ENCODE peak calls at places on chromosome X, in five cellular contexts. One of them, this sample, is unnamed.

GRCh38 chrX:790031-790430 is 159.4 kb downstream of the SHOX start:
- DNase-seq in astrocyte: no peak
- DNase-seq in fibroblast of lung: no peak
- DNase-seq in hepatocyte: no peak
- DNase-seq in neural progenitor cell: peak; percentile 42
- DNase-seq in this sample: no peak

GRCh38 chrX:12798601-12799000 is 7.4 kb downstream of the PRPS2 start:
- DNase-seq in neural progenitor cell: no peak
- DNase-seq in fibroblast of lung: peak; percentile 77
- DNase-seq in astrocyte: peak; percentile 24
- DNase-seq in hepatocyte: no peak
- DNase-seq in this sample: no peak

GRCh38 chrX:117996918-117997480 is 119.6 kb downstream of the KLHL13 start:
- DNase-seq in fibroblast of lung: peak; percentile 23
- DNase-seq in hepatocyte: no peak
- DNase-seq in astrocyte: no peak
- DNase-seq in neural progenitor cell: no peak
- DNase-seq in this sample: peak; percentile 67

GRCh38 chrX:8738588-8739189 is 6.8 kb upstream of the ANOS1 start:
- DNase-seq in neural progenitor cell: peak; percentile 63
- DNase-seq in fibroblast of lung: peak; percentile 50
- DNase-seq in hepatocyte: peak; percentile 58
- DNase-seq in astrocyte: no peak
- DNase-seq in this sample: no peak

GRCh38 chrX:148380614-148381561 is 119.5 kb upstream of the AFF2 start:
- DNase-seq in neural progenitor cell: no peak
- DNase-seq in hepatocyte: peak; percentile 19
- DNase-seq in fibroblast of lung: no peak
- DNase-seq in astrocyte: peak; percentile 16
- DNase-seq in this sample: peak; percentile 2

GRCh38 chrX:112734250-112734649 is 54.5 kb upstream of the LHFPL1 start:
- DNase-seq in hepatocyte: no peak
- DNase-seq in astrocyte: peak; percentile 21
- DNase-seq in neural progenitor cell: no peak
- DNase-seq in fibroblast of lung: no peak
- DNase-seq in this sample: no peak

GRCh38 chrX:118346258-118347094 is 570 bp downstream of the WDR44 start:
- DNase-seq in hepatocyte: peak; percentile 40
- DNase-seq in astrocyte: no peak
- DNase-seq in fibroblast of lung: no peak
- DNase-seq in neural progenitor cell: peak; percentile 58
- DNase-seq in this sample: peak; percentile 14

GRCh38 chrX:7987160-7987992 is 60.2 kb upstream of the PNPLA4 start:
- DNase-seq in fibroblast of lung: no peak
- DNase-seq in neural progenitor cell: no peak
- DNase-seq in astrocyte: peak; percentile 65
- DNase-seq in hepatocyte: no peak
- DNase-seq in this sample: peak; percentile 32

GRCh38 chrX:123803331-123803983 is 56.4 kb upstream of the XIAP start:
- DNase-seq in astrocyte: peak; percentile 84
- DNase-seq in hepatocyte: peak; percentile 69
- DNase-seq in neural progenitor cell: no peak
- DNase-seq in fibroblast of lung: peak; percentile 61
- DNase-seq in this sample: peak; percentile 82

GRCh38 chrX:101229155-101229554 is 9.6 kb downstream of the DRP2 start:
- DNase-seq in neural progenitor cell: no peak
- DNase-seq in hepatocyte: no peak
- DNase-seq in fibroblast of lung: peak; percentile 63
- DNase-seq in astrocyte: peak; percentile 86
- DNase-seq in this sample: peak; percentile 28

GRCh38 chrX:45664727-45665290 is 464.1 kb upstream of the DIPK2B start:
- DNase-seq in astrocyte: no peak
- DNase-seq in hepatocyte: no peak
- DNase-seq in neural progenitor cell: no peak
- DNase-seq in fibroblast of lung: no peak
- DNase-seq in this sample: no peak
- H2AFZ ChIP-seq in astrocyte: no peak overlapping the region
- H2AFZ ChIP-seq in hepatocyte: no peak overlapping the region
- H2AFZ ChIP-seq in neural progenitor cell: no peak overlapping the region
- H2AFZ ChIP-seq in fibroblast of lung: no peak overlapping the region
- H2AFZ ChIP-seq in this sample: no peak overlapping the region

GRCh38 chrX:41148553-41148952 is 63.3 kb downstream of the USP9X start:
- DNase-seq in neural progenitor cell: no peak
- DNase-seq in fibroblast of lung: peak; percentile 61
- DNase-seq in astrocyte: peak; percentile 75
- DNase-seq in hepatocyte: no peak
- DNase-seq in this sample: peak; percentile 44
- H3K36me3 ChIP-seq in neural progenitor cell: peaks cover 18% of the 10 kb centered on the region
- H3K36me3 ChIP-seq in fibroblast of lung: peaks cover 2% of the 10 kb centered on the region
- H3K36me3 ChIP-seq in astrocyte: peaks cover 31% of the 10 kb centered on the region
- H3K36me3 ChIP-seq in hepatocyte: no peaks in the 10 kb centered on the region
- H3K36me3 ChIP-seq in this sample: peaks cover 10% of the 10 kb centered on the region

DNA sequence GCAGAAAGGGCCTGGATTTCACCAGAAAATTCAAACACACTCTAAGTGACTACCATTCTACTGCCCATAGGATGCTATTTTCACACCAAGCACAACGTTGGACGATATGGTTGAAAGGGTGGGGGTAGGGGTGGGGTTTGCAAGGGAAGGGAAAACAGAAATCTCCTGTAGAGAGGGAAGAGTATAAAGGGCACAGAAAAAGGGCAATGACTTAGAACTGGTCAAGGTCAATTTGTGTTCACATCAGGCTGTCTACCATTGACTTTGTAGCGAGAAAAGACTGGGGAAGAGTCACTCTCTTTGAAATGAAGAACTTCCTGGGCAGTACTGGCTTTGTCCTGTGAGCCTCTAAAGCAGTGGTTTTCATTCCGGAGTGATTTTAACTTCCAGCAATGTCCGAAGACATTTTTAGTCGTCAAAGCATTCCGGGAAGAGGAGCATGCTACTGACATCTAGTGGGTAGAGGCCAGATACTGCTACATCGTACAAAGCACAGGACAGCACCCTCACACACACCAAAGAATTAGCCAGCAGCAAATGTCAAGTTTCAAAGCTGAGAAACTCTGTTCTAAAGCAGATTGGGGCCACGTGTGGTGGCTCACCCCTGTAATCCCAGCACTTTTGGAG is 48.4 kb upstream of the SLC7A3 start:
- DNase-seq in neural progenitor cell: peak; percentile 50
- DNase-seq in fibroblast of lung: peak; percentile 48
- DNase-seq in hepatocyte: peak; percentile 51
- DNase-seq in astrocyte: peak; percentile 43
- DNase-seq in this sample: peak; percentile 19
- H2AFZ ChIP-seq in neural progenitor cell: no peak overlapping the region
- H2AFZ ChIP-seq in fibroblast of lung: peak overlapping the region; percentile 5
- H2AFZ ChIP-seq in hepatocyte: peak overlapping the region; percentile 17
- H2AFZ ChIP-seq in astrocyte: peak overlapping the region; percentile 47
- H2AFZ ChIP-seq in this sample: peak overlapping the region; percentile 88

DNA sequence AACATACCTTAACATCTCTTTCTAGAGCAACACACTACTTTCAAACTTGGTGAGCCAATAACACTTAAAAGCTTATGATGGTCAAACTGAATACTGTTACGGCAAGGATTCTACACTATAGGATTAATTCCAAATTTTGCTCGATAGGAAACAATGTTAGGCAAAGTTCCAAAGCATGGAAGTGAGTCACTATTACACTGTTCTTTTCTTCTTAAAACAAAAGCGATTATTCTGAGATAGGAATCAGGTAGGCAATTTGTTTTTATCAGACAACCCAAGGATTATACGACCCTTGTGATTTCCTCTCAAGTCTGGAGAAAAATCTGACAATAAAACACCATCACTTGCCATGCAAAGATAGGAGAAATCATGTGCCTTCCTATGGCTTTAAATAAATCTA is 81.5 kb downstream of the HUWE1 start:
- DNase-seq in fibroblast of lung: no peak
- DNase-seq in neural progenitor cell: no peak
- DNase-seq in astrocyte: peak; percentile 12
- DNase-seq in hepatocyte: no peak
- DNase-seq in this sample: peak; percentile 12
- H3K36me3 ChIP-seq in fibroblast of lung: no peaks in the 10 kb centered on the region
- H3K36me3 ChIP-seq in neural progenitor cell: peaks cover 16% of the 10 kb centered on the region
- H3K36me3 ChIP-seq in astrocyte: peaks cover 43% of the 10 kb centered on the region
- H3K36me3 ChIP-seq in hepatocyte: no peaks in the 10 kb centered on the region
- H3K36me3 ChIP-seq in this sample: peaks cover 5% of the 10 kb centered on the region

GRCh38 chrX:43882294-43882681 is at the start of gene MAOB:
- DNase-seq in fibroblast of lung: no peak
- DNase-seq in astrocyte: no peak
- DNase-seq in hepatocyte: peak; percentile 69
- DNase-seq in neural progenitor cell: peak; percentile 58
- DNase-seq in this sample: peak; percentile 11
- H2AFZ ChIP-seq in fibroblast of lung: no peak within 1 kb of the TSS
- H2AFZ ChIP-seq in astrocyte: no peak within 1 kb of the TSS
- H2AFZ ChIP-seq in hepatocyte: no peak within 1 kb of the TSS
- H2AFZ ChIP-seq in neural progenitor cell: peak within 1 kb of the TSS; percentile 26
- H2AFZ ChIP-seq in this sample: peak within 1 kb of the TSS; percentile 52

GRCh38 chrX:154046262-154046771 is 26.6 kb upstream of the IRAK1 start:
- DNase-seq in neural progenitor cell: peak; percentile 9
- DNase-seq in fibroblast of lung: peak; percentile 84
- DNase-seq in hepatocyte: peak; percentile 67
- DNase-seq in astrocyte: peak; percentile 86
- DNase-seq in this sample: no peak
- H3K36me3 ChIP-seq in neural progenitor cell: no peaks in the 10 kb centered on the region
- H3K36me3 ChIP-seq in fibroblast of lung: no peaks in the 10 kb centered on the region
- H3K36me3 ChIP-seq in hepatocyte: no peaks in the 10 kb centered on the region
- H3K36me3 ChIP-seq in astrocyte: no peaks in the 10 kb centered on the region
- H3K36me3 ChIP-seq in this sample: no peaks in the 10 kb centered on the region